ENCODE peak calls at places on chromosomes 5 and 9, in five cellular contexts. U, T, L, B and X are unnamed samples.

GRCh38 chr9:90393355-90394152 is 249.1 kb downstream of the DIRAS2 start:
- DNase-seq in U (no peak), T (no peak), L (peak), B (no peak), X (no peak)

GRCh38 chr9:69932901-69933300 is 110.7 kb upstream of the MAMDC2 start:
- DNase-seq in U (no peak), T (no peak), L (no peak), B (no peak), X (no peak)

GRCh38 chr9:116959775-116960174 is 272.7 kb downstream of the TRIM32 start:
- DNase-seq in U (no peak), T (no peak), L (no peak), B (peak), X (no peak)

GRCh38 chr9:7147136-7148090 is 389.6 kb downstream of the KDM4C start:
- DNase-seq in U (no peak), T (no peak), L (no peak), B (no peak), X (no peak)

GRCh38 chr5:61732796-61733195 is 400.7 kb downstream of the ZSWIM6 start:
- DNase-seq in U (no peak), T (no peak), L (no peak), B (no peak), X (no peak)

GRCh38 chr5:167720676-167721260 is 570.7 kb upstream of the WWC1 start:
- DNase-seq in U (no peak), T (no peak), L (no peak), B (no peak), X (no peak)

GRCh38 chr9:136410500-136411287 is at the start of the genes ENTR1 and PMPCA:
- DNase-seq in U (peak), T (peak), L (peak), B (peak), X (peak)

GRCh38 chr5:19987594-19988345 is at the start of gene CDH18:
- DNase-seq in U (peak), T (peak), L (no peak), B (peak), X (no peak)

GRCh38 chr9:93138171-93138764 is 4.2 kb upstream of the NINJ1 start:
- DNase-seq in U (no peak), T (no peak), L (no peak), B (no peak), X (no peak)

GRCh38 chr5:149149942-149150341 is 8.6 kb downstream of the ABLIM3 start:
- DNase-seq in U (no peak), T (no peak), L (no peak), B (no peak), X (no peak)

GRCh38 chr9:135218331-135219225 is 131.1 kb downstream of the OLFM1 start:
- DNase-seq in U (no peak), T (no peak), L (no peak), B (no peak), X (no peak)

GRCh38 chr5:59483971-59484472 is 409.5 kb downstream of the PDE4D start:
- DNase-seq in U (no peak), T (no peak), L (no peak), B (no peak), X (no peak)

GRCh38 chr5:132498152-132498551 is 7.6 kb upstream of the IRF1 start:
- DNase-seq in U (peak), T (peak), L (peak), B (no peak), X (no peak)

GRCh38 chr9:114051706-114052105 is 26.4 kb downstream of the AMBP start:
- DNase-seq in U (no peak), T (peak), L (no peak), B (no peak), X (no peak)

GRCh38 chr9:129203556-129203909 is 25.5 kb upstream of the IER5L start:
- DNase-seq in U (no peak), T (no peak), L (no peak), B (no peak), X (no peak)

GRCh38 chr5:73454379-73455036 is 5.9 kb upstream of the FOXD1 start:
- DNase-seq in U (peak), T (no peak), L (peak), B (no peak), X (no peak)

GRCh38 chr5:126469925-126470324 is 46.7 kb downstream of the GRAMD2B start:
- DNase-seq in U (no peak), T (no peak), L (no peak), B (no peak), X (no peak)

GRCh38 chr9:37870081-37870798 is 33.7 kb downstream of the SLC25A51 start:
- DNase-seq in U (no peak), T (no peak), L (no peak), B (no peak), X (no peak)

GRCh38 chr5:135505973-135506372 is 29.8 kb downstream of the NEUROG1 start:
- DNase-seq in U (peak), T (no peak), L (no peak), B (no peak), X (no peak)

GRCh38 chr9:126702501-126703329 is 89.0 kb downstream of the LMX1B start:
- DNase-seq in U (peak), T (peak), L (no peak), B (no peak), X (peak)

GRCh38 chr9:99515874-99516656 is 294.0 kb downstream of the SEC61B start:
- DNase-seq in U (no peak), T (no peak), L (no peak), B (no peak), X (no peak)

GRCh38 chr5:638501-639252 is 26.5 kb downstream of the CEP72 start:
- DNase-seq in U (no peak), T (no peak), L (no peak), B (no peak), X (no peak)

GRCh38 chr9:114174876-114175771 is 19.8 kb downstream of the COL27A1 start:
- DNase-seq in U (no peak), T (no peak), L (peak), B (no peak), X (no peak)

GRCh38 chr9:101832464-101832863 is 94.0 kb upstream of the GRIN3A start:
- DNase-seq in U (no peak), T (no peak), L (no peak), B (no peak), X (no peak)

GRCh38 chr5:174523311-174524159 is 200.8 kb upstream of the MSX2 start:
- DNase-seq in U (no peak), T (no peak), L (no peak), B (no peak), X (no peak)

GRCh38 chr9:95830768-95831167 is 44.7 kb upstream of the ERCC6L2 start:
- DNase-seq in U (no peak), T (no peak), L (no peak), B (no peak), X (no peak)

GRCh38 chr9:136160321-136160938 is 41.8 kb upstream of the TMEM250 start:
- DNase-seq in U (no peak), T (no peak), L (no peak), B (no peak), X (no peak)

GRCh38 chr9:133129001-133129799 is 8.2 kb upstream of the RALGDS start:
- DNase-seq in U (no peak), T (no peak), L (no peak), B (no peak), X (no peak)

GRCh38 chr5:25448646-25449045 is 803.9 kb upstream of the CDH10 start:
- DNase-seq in U (no peak), T (no peak), L (no peak), B (no peak), X (no peak)

GRCh38 chr5:106269252-106269843 is 1401.4 kb downstream of the EFNA5 start:
- DNase-seq in U (peak), T (no peak), L (peak), B (no peak), X (no peak)

GRCh38 chr5:174719211-174719610 is 5.2 kb upstream of the MSX2 start:
- DNase-seq in U (no peak), T (no peak), L (no peak), B (no peak), X (no peak)

GRCh38 chr5:29197636-29198035 is 1995.8 kb upstream of the CDH6 start:
- DNase-seq in U (peak), T (no peak), L (no peak), B (no peak), X (no peak)

GRCh38 chr5:104024538-104024937 is 461.9 kb upstream of the NUDT12 start:
- DNase-seq in U (no peak), T (no peak), L (no peak), B (no peak), X (no peak)